ENCODE peak calls at places on chromosomes 5 and 9, in five cellular contexts. Z is stimulated activated CD8-positive, alpha-beta memory T cell treated with anti-CD3 and anti-CD28 coated beads, Interleukin-15, amount 100 ng/mL, for 4 hours; I is heart right ventricle; D is activated naive CD8-positive, alpha-beta T cell treated with anti-CD3 and anti-CD28 coated beads for 36 hours; H is stimulated activated CD4-positive, alpha-beta T cell treated with anti-CD3 and anti-CD28 coated beads, Interleukin-1b, Interleukin-23, amount 100 ng/mL, for 24 hours. Q is an unnamed sample.

GRCh38 chr9:98521141-98521540 is 187.6 kb downstream of the GABBR2 start:
- DNase-seq in I (no peak), H (no peak), Z (no peak), D (no peak), Q (no peak)

GRCh38 chr9:17219261-17219660 is 84.4 kb downstream of the CNTLN start:
- DNase-seq in Z (no peak), H (no peak), I (no peak), D (no peak), Q (no peak)

GRCh38 chr5:133869675-133869978 is 98.8 kb downstream of the C5orf15 start:
- DNase-seq in Z (no peak), D (no peak), H (no peak), I (peak), Q (no peak)

GRCh38 chr9:21681641-21682040 is 120.8 kb upstream of the MTAP start:
- DNase-seq in Z (no peak), D (no peak), H (no peak), I (no peak), Q (no peak)

GRCh38 chr9:133959171-133959570 is 33.0 kb downstream of the VAV2 start:
- DNase-seq in Z (no peak), D (no peak), H (no peak), I (peak), Q (no peak)

GRCh38 chr5:171386006-171386671 is 1.5 kb upstream of the NPM1 start:
- DNase-seq in I (no peak), Z (no peak), D (no peak), H (no peak), Q (no peak)

GRCh38 chr9:94912700-94913249 is 186.3 kb downstream of the AOPEP start:
- DNase-seq in D (no peak), Z (no peak), H (no peak), I (no peak), Q (no peak)

GRCh38 chr9:36187414-36187813 is 3.3 kb upstream of the CLTA start:
- DNase-seq in Z (no peak), D (no peak), I (no peak), H (no peak), Q (no peak)

GRCh38 chr5:142356318-142356715 is 31.5 kb upstream of the SPRY4 start:
- DNase-seq in Z (no peak), H (no peak), I (no peak), D (no peak), Q (no peak)

GRCh38 chr9:126694206-126695081 is 80.7 kb downstream of the LMX1B start:
- DNase-seq in Z (no peak), D (no peak), I (no peak), H (no peak), Q (no peak)